ENCODE peak calls at places on chromosomes 1 and 21, in six cellular contexts. One of them, this sample, is unnamed.

GRCh38 chr21:43193088-43193650 is 24.4 kb downstream of the CRYAA start:
- DNase-seq in activated T-cell treated with anti-CD3 and anti-CD28 coated beads, Interleukin-2, amount 50 U/mL, for 72 hours: no peak
- DNase-seq in activated CD4-positive, alpha-beta T cell treated with anti-CD3 and anti-CD28 coated beads for 48 hours: no peak
- DNase-seq in Caki2: no peak
- DNase-seq in C1 segment of cervical spinal cord: no peak
- DNase-seq in AG08395: no peak
- DNase-seq in this sample: no peak

GRCh38 chr1:19596065-19596718 is 47.9 kb upstream of the NBL1 start:
- DNase-seq in activated T-cell treated with anti-CD3 and anti-CD28 coated beads, Interleukin-2, amount 50 U/mL, for 72 hours: no peak
- DNase-seq in activated CD4-positive, alpha-beta T cell treated with anti-CD3 and anti-CD28 coated beads for 48 hours: no peak
- DNase-seq in Caki2: no peak
- DNase-seq in C1 segment of cervical spinal cord: peak
- DNase-seq in AG08395: peak
- DNase-seq in this sample: no peak

GRCh38 chr21:38258803-38259485 is 2.2 kb downstream of the KCNJ15 start:
- DNase-seq in activated T-cell treated with anti-CD3 and anti-CD28 coated beads, Interleukin-2, amount 50 U/mL, for 72 hours: no peak
- DNase-seq in activated CD4-positive, alpha-beta T cell treated with anti-CD3 and anti-CD28 coated beads for 48 hours: no peak
- DNase-seq in Caki2: no peak
- DNase-seq in C1 segment of cervical spinal cord: no peak
- DNase-seq in AG08395: no peak
- DNase-seq in this sample: peak

GRCh38 chr21:36959020-36959835 is 7.2 kb downstream of the HLCS start:
- DNase-seq in activated T-cell treated with anti-CD3 and anti-CD28 coated beads, Interleukin-2, amount 50 U/mL, for 72 hours: no peak
- DNase-seq in activated CD4-positive, alpha-beta T cell treated with anti-CD3 and anti-CD28 coated beads for 48 hours: peak
- DNase-seq in Caki2: no peak
- DNase-seq in C1 segment of cervical spinal cord: no peak
- DNase-seq in AG08395: no peak
- DNase-seq in this sample: no peak

GRCh38 chr1:39326836-39327235 is 122.3 kb downstream of the MACF1 start:
- DNase-seq in activated T-cell treated with anti-CD3 and anti-CD28 coated beads, Interleukin-2, amount 50 U/mL, for 72 hours: no peak
- DNase-seq in activated CD4-positive, alpha-beta T cell treated with anti-CD3 and anti-CD28 coated beads for 48 hours: no peak
- DNase-seq in Caki2: no peak
- DNase-seq in C1 segment of cervical spinal cord: no peak
- DNase-seq in AG08395: no peak
- DNase-seq in this sample: no peak

GRCh38 chr1:5664906-5665875 is 327.0 kb downstream of the NPHP4 start:
- DNase-seq in activated T-cell treated with anti-CD3 and anti-CD28 coated beads, Interleukin-2, amount 50 U/mL, for 72 hours: no peak
- DNase-seq in activated CD4-positive, alpha-beta T cell treated with anti-CD3 and anti-CD28 coated beads for 48 hours: no peak
- DNase-seq in Caki2: no peak
- DNase-seq in C1 segment of cervical spinal cord: no peak
- DNase-seq in AG08395: no peak
- DNase-seq in this sample: no peak

GRCh38 chr1:54601730-54602129 is 21.6 kb downstream of the FAM151A start:
- DNase-seq in activated T-cell treated with anti-CD3 and anti-CD28 coated beads, Interleukin-2, amount 50 U/mL, for 72 hours: no peak
- DNase-seq in activated CD4-positive, alpha-beta T cell treated with anti-CD3 and anti-CD28 coated beads for 48 hours: no peak
- DNase-seq in Caki2: no peak
- DNase-seq in C1 segment of cervical spinal cord: no peak
- DNase-seq in AG08395: no peak
- DNase-seq in this sample: no peak

GRCh38 chr1:20185834-20186782 is at the start of the genes PLA2G2C and UBXN10:
- DNase-seq in activated T-cell treated with anti-CD3 and anti-CD28 coated beads, Interleukin-2, amount 50 U/mL, for 72 hours: peak
- DNase-seq in activated CD4-positive, alpha-beta T cell treated with anti-CD3 and anti-CD28 coated beads for 48 hours: peak
- DNase-seq in Caki2: no peak
- DNase-seq in C1 segment of cervical spinal cord: peak
- DNase-seq in AG08395: no peak
- DNase-seq in this sample: no peak

GRCh38 chr1:30450818-30451233 is 272.6 kb downstream of the MATN1 start:
- DNase-seq in activated T-cell treated with anti-CD3 and anti-CD28 coated beads, Interleukin-2, amount 50 U/mL, for 72 hours: no peak
- DNase-seq in activated CD4-positive, alpha-beta T cell treated with anti-CD3 and anti-CD28 coated beads for 48 hours: no peak
- DNase-seq in Caki2: peak
- DNase-seq in C1 segment of cervical spinal cord: no peak
- DNase-seq in AG08395: no peak
- DNase-seq in this sample: no peak

GRCh38 chr1:116738673-116739370 is 15.4 kb upstream of the CD2 start:
- DNase-seq in activated T-cell treated with anti-CD3 and anti-CD28 coated beads, Interleukin-2, amount 50 U/mL, for 72 hours: peak
- DNase-seq in activated CD4-positive, alpha-beta T cell treated with anti-CD3 and anti-CD28 coated beads for 48 hours: peak
- DNase-seq in Caki2: no peak
- DNase-seq in C1 segment of cervical spinal cord: no peak
- DNase-seq in AG08395: no peak
- DNase-seq in this sample: no peak

GRCh38 chr1:67987046-67987799 is 63.2 kb downstream of the DIRAS3 start:
- DNase-seq in activated T-cell treated with anti-CD3 and anti-CD28 coated beads, Interleukin-2, amount 50 U/mL, for 72 hours: no peak
- DNase-seq in activated CD4-positive, alpha-beta T cell treated with anti-CD3 and anti-CD28 coated beads for 48 hours: no peak
- DNase-seq in Caki2: peak
- DNase-seq in C1 segment of cervical spinal cord: no peak
- DNase-seq in AG08395: peak
- DNase-seq in this sample: peak

GRCh38 chr1:107058245-107059032 is 2.0 kb downstream of the PRMT6 start:
- DNase-seq in activated T-cell treated with anti-CD3 and anti-CD28 coated beads, Interleukin-2, amount 50 U/mL, for 72 hours: no peak
- DNase-seq in activated CD4-positive, alpha-beta T cell treated with anti-CD3 and anti-CD28 coated beads for 48 hours: no peak
- DNase-seq in Caki2: no peak
- DNase-seq in C1 segment of cervical spinal cord: no peak
- DNase-seq in AG08395: no peak
- DNase-seq in this sample: no peak

GRCh38 chr1:62237950-62238374 is 43.3 kb downstream of the L1TD1 start:
- DNase-seq in activated T-cell treated with anti-CD3 and anti-CD28 coated beads, Interleukin-2, amount 50 U/mL, for 72 hours: no peak
- DNase-seq in activated CD4-positive, alpha-beta T cell treated with anti-CD3 and anti-CD28 coated beads for 48 hours: no peak
- DNase-seq in Caki2: no peak
- DNase-seq in C1 segment of cervical spinal cord: no peak
- DNase-seq in AG08395: no peak
- DNase-seq in this sample: no peak

GRCh38 chr1:36156329-36157114 is 562 bp downstream of the MAP7D1 start:
- DNase-seq in activated T-cell treated with anti-CD3 and anti-CD28 coated beads, Interleukin-2, amount 50 U/mL, for 72 hours: peak
- DNase-seq in activated CD4-positive, alpha-beta T cell treated with anti-CD3 and anti-CD28 coated beads for 48 hours: peak
- DNase-seq in Caki2: peak
- DNase-seq in C1 segment of cervical spinal cord: peak
- DNase-seq in AG08395: no peak
- DNase-seq in this sample: peak

GRCh38 chr1:171220551-171221175 is 27.6 kb upstream of the FMO1 start:
- DNase-seq in activated T-cell treated with anti-CD3 and anti-CD28 coated beads, Interleukin-2, amount 50 U/mL, for 72 hours: no peak
- DNase-seq in activated CD4-positive, alpha-beta T cell treated with anti-CD3 and anti-CD28 coated beads for 48 hours: no peak
- DNase-seq in Caki2: no peak
- DNase-seq in C1 segment of cervical spinal cord: no peak
- DNase-seq in AG08395: no peak
- DNase-seq in this sample: no peak

GRCh38 chr1:155681776-155682175 is 6.8 kb downstream of the YY1AP1 start:
- DNase-seq in activated T-cell treated with anti-CD3 and anti-CD28 coated beads, Interleukin-2, amount 50 U/mL, for 72 hours: no peak
- DNase-seq in activated CD4-positive, alpha-beta T cell treated with anti-CD3 and anti-CD28 coated beads for 48 hours: no peak
- DNase-seq in Caki2: no peak
- DNase-seq in C1 segment of cervical spinal cord: no peak
- DNase-seq in AG08395: no peak
- DNase-seq in this sample: no peak

GRCh38 chr1:39360726-39361125 is 130.7 kb upstream of the BMP8A start:
- DNase-seq in activated T-cell treated with anti-CD3 and anti-CD28 coated beads, Interleukin-2, amount 50 U/mL, for 72 hours: no peak
- DNase-seq in activated CD4-positive, alpha-beta T cell treated with anti-CD3 and anti-CD28 coated beads for 48 hours: no peak
- DNase-seq in Caki2: no peak
- DNase-seq in C1 segment of cervical spinal cord: no peak
- DNase-seq in AG08395: no peak
- DNase-seq in this sample: no peak

GRCh38 chr1:220544901-220545303 is 17.0 kb downstream of the MARK1 start:
- DNase-seq in activated T-cell treated with anti-CD3 and anti-CD28 coated beads, Interleukin-2, amount 50 U/mL, for 72 hours: no peak
- DNase-seq in activated CD4-positive, alpha-beta T cell treated with anti-CD3 and anti-CD28 coated beads for 48 hours: no peak
- DNase-seq in Caki2: no peak
- DNase-seq in C1 segment of cervical spinal cord: no peak
- DNase-seq in AG08395: peak
- DNase-seq in this sample: no peak

GRCh38 chr1:160971618-160972056 is 17.0 kb upstream of the ITLN2 start:
- DNase-seq in activated T-cell treated with anti-CD3 and anti-CD28 coated beads, Interleukin-2, amount 50 U/mL, for 72 hours: peak
- DNase-seq in activated CD4-positive, alpha-beta T cell treated with anti-CD3 and anti-CD28 coated beads for 48 hours: peak
- DNase-seq in Caki2: no peak
- DNase-seq in C1 segment of cervical spinal cord: no peak
- DNase-seq in AG08395: no peak
- DNase-seq in this sample: no peak

GRCh38 chr1:183652547-183653467 is at the start of gene APOBEC4:
- DNase-seq in activated T-cell treated with anti-CD3 and anti-CD28 coated beads, Interleukin-2, amount 50 U/mL, for 72 hours: no peak
- DNase-seq in activated CD4-positive, alpha-beta T cell treated with anti-CD3 and anti-CD28 coated beads for 48 hours: no peak
- DNase-seq in Caki2: no peak
- DNase-seq in C1 segment of cervical spinal cord: no peak
- DNase-seq in AG08395: no peak
- DNase-seq in this sample: no peak

GRCh38 chr21:36499578-36500471 is 19.9 kb upstream of the CLDN14 start:
- DNase-seq in activated T-cell treated with anti-CD3 and anti-CD28 coated beads, Interleukin-2, amount 50 U/mL, for 72 hours: no peak
- DNase-seq in activated CD4-positive, alpha-beta T cell treated with anti-CD3 and anti-CD28 coated beads for 48 hours: no peak
- DNase-seq in Caki2: no peak
- DNase-seq in C1 segment of cervical spinal cord: no peak
- DNase-seq in AG08395: peak
- DNase-seq in this sample: no peak

GRCh38 chr21:36656138-36656537 is 42.8 kb upstream of the SIM2 start:
- DNase-seq in activated T-cell treated with anti-CD3 and anti-CD28 coated beads, Interleukin-2, amount 50 U/mL, for 72 hours: no peak
- DNase-seq in activated CD4-positive, alpha-beta T cell treated with anti-CD3 and anti-CD28 coated beads for 48 hours: no peak
- DNase-seq in Caki2: no peak
- DNase-seq in C1 segment of cervical spinal cord: no peak
- DNase-seq in AG08395: no peak
- DNase-seq in this sample: no peak

GRCh38 chr1:30752651-30752908 is 5.0 kb downstream of the LAPTM5 start:
- DNase-seq in activated T-cell treated with anti-CD3 and anti-CD28 coated beads, Interleukin-2, amount 50 U/mL, for 72 hours: no peak
- DNase-seq in activated CD4-positive, alpha-beta T cell treated with anti-CD3 and anti-CD28 coated beads for 48 hours: no peak
- DNase-seq in Caki2: no peak
- DNase-seq in C1 segment of cervical spinal cord: no peak
- DNase-seq in AG08395: no peak
- DNase-seq in this sample: no peak

GRCh38 chr1:200363200-200363933 is 46.5 kb downstream of the ZNF281 start:
- DNase-seq in activated T-cell treated with anti-CD3 and anti-CD28 coated beads, Interleukin-2, amount 50 U/mL, for 72 hours: no peak
- DNase-seq in activated CD4-positive, alpha-beta T cell treated with anti-CD3 and anti-CD28 coated beads for 48 hours: no peak
- DNase-seq in Caki2: no peak
- DNase-seq in C1 segment of cervical spinal cord: no peak
- DNase-seq in AG08395: no peak
- DNase-seq in this sample: no peak

GRCh38 chr1:77341195-77341594 is 59.4 kb downstream of the AK5 start:
- DNase-seq in activated T-cell treated with anti-CD3 and anti-CD28 coated beads, Interleukin-2, amount 50 U/mL, for 72 hours: no peak
- DNase-seq in activated CD4-positive, alpha-beta T cell treated with anti-CD3 and anti-CD28 coated beads for 48 hours: no peak
- DNase-seq in Caki2: no peak
- DNase-seq in C1 segment of cervical spinal cord: no peak
- DNase-seq in AG08395: no peak
- DNase-seq in this sample: no peak

GRCh38 chr1:230251644-230252191 is 174.4 kb downstream of the PGBD5 start:
- DNase-seq in activated T-cell treated with anti-CD3 and anti-CD28 coated beads, Interleukin-2, amount 50 U/mL, for 72 hours: peak
- DNase-seq in activated CD4-positive, alpha-beta T cell treated with anti-CD3 and anti-CD28 coated beads for 48 hours: peak
- DNase-seq in Caki2: no peak
- DNase-seq in C1 segment of cervical spinal cord: no peak
- DNase-seq in AG08395: no peak
- DNase-seq in this sample: no peak

GRCh38 chr21:35540950-35541632 is 492.0 kb upstream of the RUNX1 start:
- DNase-seq in activated T-cell treated with anti-CD3 and anti-CD28 coated beads, Interleukin-2, amount 50 U/mL, for 72 hours: no peak
- DNase-seq in activated CD4-positive, alpha-beta T cell treated with anti-CD3 and anti-CD28 coated beads for 48 hours: no peak
- DNase-seq in Caki2: no peak
- DNase-seq in C1 segment of cervical spinal cord: no peak
- DNase-seq in AG08395: peak
- DNase-seq in this sample: no peak

GRCh38 chr1:51284487-51284954 is 45.8 kb downstream of the TTC39A start:
- DNase-seq in activated T-cell treated with anti-CD3 and anti-CD28 coated beads, Interleukin-2, amount 50 U/mL, for 72 hours: no peak
- DNase-seq in activated CD4-positive, alpha-beta T cell treated with anti-CD3 and anti-CD28 coated beads for 48 hours: no peak
- DNase-seq in Caki2: peak
- DNase-seq in C1 segment of cervical spinal cord: no peak
- DNase-seq in AG08395: no peak
- DNase-seq in this sample: peak

This sample was measured in RCC 7860.